ENCODE peak calls at places on chromosomes 6 and 20, in nine cellular contexts. W, R, A, O, U, E, M, F and J are unnamed samples.

GRCh38 chr20:45067558-45067957 is 33.4 kb downstream of the KCNS1 start:
- DNase-seq in A (no peak), U (no peak), M (no peak), R (no peak), E (peak), O (no peak), F (no peak), W (no peak), J (no peak)

GRCh38 chr20:38889792-38890496 is 36.3 kb upstream of the FAM83D start:
- DNase-seq in A (no peak), U (no peak), R (no peak), W (no peak), M (no peak), E (no peak), F (no peak), O (no peak), J (no peak)

GRCh38 chr6:125668071-125668470 is 81.4 kb upstream of the HEY2 start:
- DNase-seq in E (no peak), O (no peak), W (no peak), R (no peak), U (no peak), M (no peak), F (no peak), A (no peak), J (no peak)

GRCh38 chr6:130681028-130681427 is 146.2 kb upstream of the SMLR1 start:
- DNase-seq in M (no peak), E (peak), U (no peak), A (no peak), O (no peak), F (no peak), W (peak), R (no peak), J (no peak)

GRCh38 chr20:34375977-34376430 is 12.9 kb downstream of the ITCH start:
- DNase-seq in U (no peak), A (no peak), R (no peak), O (no peak), F (no peak), W (no peak), M (no peak), E (no peak), J (no peak)

GRCh38 chr20:34427331-34427730 is 64.3 kb downstream of the ITCH start:
- DNase-seq in M (no peak), O (no peak), E (no peak), F (no peak), A (no peak), U (no peak), R (no peak), W (no peak), J (no peak)

GRCh38 chr6:153028261-153028660 is 25.8 kb upstream of the MTRF1L start:
- DNase-seq in O (no peak), U (no peak), A (no peak), E (peak), F (no peak), M (no peak), R (no peak), W (no peak), J (no peak)

GRCh38 chr6:41257369-41258195 is 28.9 kb downstream of the TREM1 start:
- DNase-seq in F (no peak), U (no peak), W (peak), E (peak), R (no peak), A (peak), O (peak), M (no peak), J (no peak)

GRCh38 chr20:17911927-17912326 is 56.7 kb downstream of the SNX5 start:
- DNase-seq in O (no peak), E (no peak), A (no peak), R (no peak), U (no peak), F (no peak), W (no peak), M (no peak), J (no peak)

GRCh38 chr20:4243071-4243470 is 227.7 kb upstream of the RNF24 start:
- DNase-seq in M (no peak), E (no peak), O (no peak), U (no peak), W (no peak), R (no peak), A (no peak), F (peak), J (no peak)

GRCh38 chr6:111918825-111919224 is 45.6 kb upstream of the FYN start:
- DNase-seq in W (no peak), E (peak), M (no peak), O (no peak), U (no peak), A (no peak), R (no peak), F (no peak), J (no peak)

GRCh38 chr6:164531745-164532144 is 777.7 kb downstream of the C6orf118 start:
- DNase-seq in U (no peak), O (no peak), A (no peak), M (no peak), R (no peak), F (no peak), E (no peak), W (no peak), J (no peak)

GRCh38 chr20:45336530-45337366 is 11.5 kb downstream of the SDC4 start:
- DNase-seq in F (no peak), R (peak), M (no peak), U (no peak), W (peak), A (no peak), O (no peak), E (peak), J (no peak)

GRCh38 chr6:62150048-62150663 is 135.9 kb downstream of the KHDRBS2 start:
- DNase-seq in W (no peak), O (no peak), A (no peak), R (no peak), E (peak), M (no peak), U (no peak), F (peak), J (no peak)

GRCh38 chr20:62805365-62805710 is 703 bp downstream of the OGFR start:
- DNase-seq in U (no peak), W (no peak), A (no peak), F (no peak), E (no peak), O (no peak), R (no peak), M (no peak), J (no peak)

GRCh38 chr6:130118236-130118635 is 99.9 kb downstream of the L3MBTL3 start:
- DNase-seq in A (no peak), F (no peak), M (no peak), U (no peak), R (no peak), W (no peak), O (no peak), E (peak), J (no peak)

GRCh38 chr6:139416146-139416545 is 41.7 kb upstream of the CITED2 start:
- DNase-seq in U (no peak), F (no peak), A (no peak), O (no peak), R (no peak), W (no peak), M (no peak), E (no peak), J (no peak)

GRCh38 chr6:7914991-7915789 is 4.6 kb upstream of the TXNDC5 start:
- DNase-seq in A (no peak), M (peak), E (peak), F (no peak), R (peak), U (no peak), O (no peak), W (peak), J (no peak)

GRCh38 chr6:93086351-93086750 is 333.0 kb downstream of the EPHA7 start:
- DNase-seq in W (no peak), U (no peak), R (no peak), A (no peak), M (no peak), O (no peak), F (no peak), E (no peak), J (no peak)

GRCh38 chr6:126650931-126651330 is 311.0 kb downstream of the CENPW start:
- DNase-seq in R (no peak), U (no peak), W (no peak), O (no peak), F (no peak), E (peak), M (no peak), A (no peak), J (no peak)

GRCh38 chr6:138654715-138655634 is 118.6 kb upstream of the CCDC28A start:
- DNase-seq in O (no peak), F (no peak), W (no peak), U (no peak), A (no peak), E (peak), M (no peak), R (no peak), J (no peak)

GRCh38 chr20:3398681-3399252 is 8.7 kb downstream of the DNAAF9 start:
- DNase-seq in R (no peak), F (no peak), O (no peak), A (no peak), M (no peak), W (no peak), U (no peak), E (peak), J (no peak)

GRCh38 chr20:51958636-51959542 is 156.6 kb upstream of the SALL4 start:
- DNase-seq in U (no peak), E (peak), M (no peak), F (no peak), W (no peak), O (no peak), R (no peak), A (no peak), J (no peak)

GRCh38 chr6:34512738-34513115 is 43.4 kb downstream of the SPDEF start:
- DNase-seq in M (no peak), O (peak), W (no peak), E (peak), R (no peak), U (no peak), F (no peak), A (no peak), J (no peak)

GRCh38 chr20:23129891-23130621 is 43.9 kb upstream of the CD93 start:
- DNase-seq in O (no peak), F (no peak), U (no peak), M (no peak), R (no peak), E (no peak), W (no peak), A (no peak), J (no peak)

GRCh38 chr20:37397954-37398749 is 52.2 kb downstream of the SRC start:
- DNase-seq in E (no peak), R (no peak), M (no peak), O (no peak), A (no peak), W (no peak), F (no peak), U (no peak), J (no peak)

GRCh38 chr20:37395921-37396519 is 50.1 kb downstream of the SRC start:
- DNase-seq in W (no peak), R (no peak), F (peak), M (no peak), E (no peak), O (no peak), A (no peak), U (peak), J (no peak)

GRCh38 chr20:37397076-37397953 is 51.4 kb downstream of the SRC start:
- DNase-seq in E (no peak), F (no peak), R (no peak), M (no peak), O (no peak), A (no peak), W (no peak), U (peak), J (no peak)

GRCh38 chr20:37395411-37395800 is 49.5 kb downstream of the SRC start:
- DNase-seq in O (no peak), F (no peak), U (no peak), W (no peak), A (no peak), R (no peak), M (no peak), E (no peak), J (no peak)

GRCh38 chr20:37396520-37397075 is 50.7 kb downstream of the SRC start:
- DNase-seq in O (no peak), U (no peak), A (peak), E (no peak), W (no peak), F (peak), M (no peak), R (no peak), J (no peak)
- TF ChIP-seq CTCF in O (no peak), U (no peak), A (no peak), E (no peak), W (no peak), F (peak), M (no peak), R (no peak), J (no peak)

DNA sequence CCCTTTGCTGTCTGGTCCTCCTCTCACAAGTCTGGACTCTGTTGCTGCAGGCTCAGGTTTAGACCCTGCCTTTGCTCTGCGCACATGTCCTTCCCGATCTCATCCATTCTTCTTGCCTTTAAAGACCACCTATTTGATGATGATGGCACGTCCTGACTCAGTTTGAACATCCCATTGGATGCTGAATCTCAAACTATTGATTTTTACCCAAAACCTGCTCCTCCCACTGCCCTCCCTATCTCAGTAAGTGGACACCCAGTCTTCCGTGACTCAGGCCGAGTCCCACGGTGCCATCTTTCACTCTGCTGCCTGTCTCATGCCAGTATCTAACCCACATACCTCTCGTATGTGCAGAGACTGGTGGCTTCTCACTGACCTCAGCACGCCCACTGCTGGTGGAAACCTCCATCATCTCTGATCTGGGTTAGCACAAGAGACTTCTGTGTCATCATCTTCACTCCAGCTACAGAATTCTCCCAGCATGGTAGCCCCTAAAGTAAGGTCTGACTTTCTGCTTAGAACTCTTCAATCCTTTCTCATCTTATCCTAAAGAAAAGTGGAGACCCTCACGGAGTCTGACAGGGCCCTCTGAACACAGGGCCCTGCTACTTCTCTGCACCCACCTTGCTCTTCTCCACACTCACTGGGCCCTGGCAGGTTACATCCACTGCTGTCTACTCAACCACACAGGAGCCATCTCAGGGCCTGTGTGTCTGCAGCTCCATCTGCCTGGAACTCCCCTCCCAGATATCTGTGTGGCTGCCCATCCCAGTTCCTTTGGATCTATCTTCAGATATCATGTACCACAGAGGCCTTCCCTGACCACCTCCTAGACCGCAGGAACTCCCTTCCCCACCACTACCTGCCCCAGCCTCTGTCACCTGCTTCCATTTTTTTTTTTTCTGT is 387.1 kb upstream of the AGPAT4 start:
- DNase-seq in W (no peak), O (no peak), E (peak), F (no peak), U (no peak), A (no peak), M (no peak), R (no peak), J (no peak)
- TF ChIP-seq CTCF in W (peak), O (no peak), E (peak), F (no peak), U (no peak), A (no peak), M (no peak), R (no peak), J (peak)

GRCh38 chr6:11271637-11272036 is 39.2 kb upstream of the NEDD9 start:
- DNase-seq in O (no peak), U (no peak), F (no peak), W (no peak), A (no peak), E (peak), M (no peak), R (no peak), J (no peak)
- TF ChIP-seq CTCF in O (no peak), U (no peak), F (no peak), W (no peak), A (no peak), E (no peak), M (no peak), R (no peak), J (no peak)

DNA sequence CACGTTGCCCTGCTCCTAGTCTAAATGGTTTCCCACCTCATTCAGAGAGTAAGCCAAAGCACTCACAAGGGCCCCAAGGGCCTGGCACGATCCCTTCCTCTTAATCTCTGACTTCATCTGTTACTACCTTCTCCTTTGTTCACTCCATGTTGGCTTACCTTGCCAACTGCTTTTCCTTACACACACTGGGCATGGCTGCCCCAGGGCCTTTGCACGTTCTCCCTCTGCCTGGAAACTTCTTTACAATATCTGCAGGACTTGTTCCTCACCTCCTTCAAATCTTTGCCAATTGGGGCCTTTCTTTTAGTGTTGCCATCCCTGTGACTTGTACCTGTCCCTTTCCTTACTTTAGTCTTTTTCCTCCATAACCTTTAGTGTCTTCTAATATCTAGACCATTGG is 73.9 kb downstream of the PLCB4 start:
- DNase-seq in M (no peak), F (no peak), R (no peak), A (no peak), U (no peak), O (no peak), E (no peak), W (no peak), J (no peak)
- TF ChIP-seq CTCF in M (no peak), F (no peak), R (no peak), A (no peak), U (no peak), O (no peak), E (no peak), W (no peak), J (no peak)

GRCh38 chr20:57709823-57710799 is at the start of gene PMEPA1:
- DNase-seq in M (peak), U (peak), A (peak), W (peak), E (peak), R (peak), F (peak), O (peak), J (peak)
- TF ChIP-seq CTCF in M (no peak), U (no peak), A (no peak), W (no peak), E (no peak), R (peak), F (peak), O (peak), J (no peak)

DNA sequence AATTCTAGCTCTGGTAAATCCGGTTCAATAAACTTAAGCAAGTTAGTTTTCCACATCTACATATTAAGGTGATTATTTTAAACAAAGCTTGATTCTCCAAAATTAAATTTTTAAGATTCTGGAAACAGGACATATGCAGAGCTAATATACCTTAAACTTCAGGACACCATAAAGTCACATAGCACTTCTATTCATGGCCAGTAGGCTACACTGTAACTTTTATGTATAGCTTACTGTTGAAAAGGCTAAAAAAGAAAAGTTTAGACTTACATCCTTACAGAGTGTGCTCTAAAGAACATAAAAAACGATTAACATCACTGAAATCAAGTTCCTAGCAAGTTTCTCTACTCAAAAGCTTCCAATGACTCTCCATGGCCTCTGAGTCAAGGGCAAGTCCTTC is 224.7 kb downstream of the PTPRK start:
- DNase-seq in W (no peak), R (no peak), E (no peak), A (no peak), O (no peak), U (no peak), F (no peak), M (no peak), J (no peak)
- TF ChIP-seq CTCF in W (no peak), R (no peak), E (no peak), A (no peak), O (no peak), U (no peak), F (peak), M (no peak), J (no peak)

GRCh38 chr6:167892835-167893234 is 66.1 kb downstream of the AFDN start:
- DNase-seq in M (no peak), W (no peak), R (no peak), O (no peak), U (no peak), E (no peak), F (no peak), A (no peak), J (no peak)

GRCh38 chr6:167896648-167897047 is 69.9 kb downstream of the AFDN start:
- DNase-seq in R (no peak), O (no peak), E (no peak), F (no peak), M (no peak), U (no peak), W (no peak), A (no peak), J (no peak)

GRCh38 chr6:167893416-167893815 is 66.7 kb downstream of the AFDN start:
- DNase-seq in A (no peak), O (no peak), E (peak), M (no peak), R (no peak), U (no peak), W (no peak), F (no peak), J (no peak)

GRCh38 chr6:167894965-167895364 is 68.3 kb downstream of the AFDN start:
- DNase-seq in U (no peak), R (no peak), O (no peak), E (no peak), A (no peak), M (no peak), W (no peak), F (no peak), J (no peak)

GRCh38 chr6:167898673-167899311 is 72.1 kb downstream of the AFDN start:
- DNase-seq in O (no peak), F (no peak), R (no peak), E (peak), U (no peak), A (no peak), W (peak), M (no peak), J (no peak)
- TF ChIP-seq CTCF in O (peak), F (peak), R (peak), E (peak), U (peak), A (peak), W (peak), M (no peak), J (peak)

GRCh38 chr6:109382576-109383437 is 540 bp upstream of the CD164 start:
- DNase-seq in M (peak), E (peak), A (peak), W (peak), F (peak), O (peak), U (peak), R (peak), J (peak)
- TF ChIP-seq CTCF in M (peak), E (peak), A (peak), W (peak), F (peak), O (peak), U (peak), R (peak), J (peak)